ENCODE peak calls at places on chromosomes 6 and 20, in nine cellular contexts. N is fibroblast of mammary gland, P is breast epithelium, Y is psoas muscle, I is kidney, D is stomach, J is Peyer's patch, V is RWPE2, K is brain microvascular endothelial cell. Q is an unnamed sample.

GRCh38 chr20:56414842-56415765 is 3.0 kb downstream of the CASS4 start:
- DNase-seq in N (peak; percentile 90), P (no peak), Y (no peak), I (no peak), D (no peak), J (no peak), V (no peak), K (peak; percentile 93), Q (no peak)

GRCh38 chr6:166693880-166694279 is 66.8 kb upstream of the RPS6KA2 start:
- DNase-seq in N (no peak), P (no peak), Y (no peak), I (no peak), D (no peak), J (no peak), V (no peak), K (no peak), Q (no peak)

GRCh38 chr6:33380272-33380981 is 11.2 kb upstream of the KIFC1 start:
- DNase-seq in N (no peak), P (no peak), Y (no peak), I (no peak), D (no peak), J (no peak), V (no peak), K (no peak), Q (no peak)

GRCh38 chr20:36101201-36101600 is 53.3 kb upstream of the EPB41L1 start:
- DNase-seq in N (no peak), P (no peak), Y (no peak), I (peak; percentile 90), D (peak; percentile 79), J (no peak), V (no peak), K (no peak), Q (no peak)

GRCh38 chr6:89375427-89375868 is 22.9 kb upstream of the UBE2J1 start:
- DNase-seq in N (no peak), P (peak; percentile 67), Y (peak; percentile 61), I (peak; percentile 93), D (peak; percentile 71), J (peak; percentile 91), V (no peak), K (no peak), Q (peak; percentile 89)

GRCh38 chr6:80610821-80611220 is 504.4 kb downstream of the BCKDHB start:
- DNase-seq in N (peak; percentile 76), P (no peak), Y (no peak), I (no peak), D (no peak), J (no peak), V (no peak), K (peak; percentile 38), Q (no peak)

GRCh38 chr6:52724406-52725121 is 38.7 kb downstream of the GSTA2 start:
- DNase-seq in N (peak; percentile 83), P (peak; percentile 65), Y (peak; percentile 78), I (peak; percentile 79), D (peak; percentile 82), J (peak; percentile 89), V (no peak), K (peak; percentile 70), Q (peak; percentile 70)

GRCh38 chr6:74671558-74672025 is 534.3 kb downstream of the COL12A1 start:
- DNase-seq in N (peak; percentile 96), P (no peak), Y (no peak), I (no peak), D (no peak), J (no peak), V (no peak), K (peak; percentile 77), Q (no peak)

GRCh38 chr6:154969796-154970195 is 25.3 kb upstream of the TIAM2 start:
- DNase-seq in N (no peak), P (no peak), Y (no peak), I (no peak), D (no peak), J (no peak), V (no peak), K (no peak), Q (no peak)

GRCh38 chr20:52536841-52537400 is 345.3 kb upstream of the ZFP64 start:
- DNase-seq in N (no peak), P (no peak), Y (no peak), I (no peak), D (no peak), J (no peak), V (no peak), K (no peak), Q (no peak)

GRCh38 chr6:6725834-6726194 is 137.3 kb downstream of the LY86 start:
- DNase-seq in N (no peak), P (no peak), Y (no peak), I (no peak), D (no peak), J (no peak), V (no peak), K (no peak), Q (no peak)

GRCh38 chr6:89952696-89953095 is 58.4 kb downstream of the GJA10 start:
- DNase-seq in N (peak; percentile 59), P (no peak), Y (no peak), I (no peak), D (no peak), J (peak; percentile 79), V (no peak), K (peak; percentile 60), Q (no peak)

GRCh38 chr6:93721386-93722048 is 302.2 kb upstream of the EPHA7 start:
- DNase-seq in N (peak; percentile 64), P (no peak), Y (no peak), I (no peak), D (no peak), J (no peak), V (no peak), K (peak; percentile 43), Q (no peak)

GRCh38 chr6:144063744-144064401 is 31.5 kb downstream of the SF3B5 start:
- DNase-seq in N (peak; percentile 4), P (peak; percentile 79), Y (peak; percentile 85), I (peak; percentile 95), D (peak; percentile 93), J (peak; percentile 98), V (no peak), K (peak; percentile 7), Q (peak; percentile 74)

GRCh38 chr6:118263929-118264486 is 284.1 kb upstream of the PLN start:
- DNase-seq in N (peak; percentile 57), P (no peak), Y (no peak), I (no peak), D (no peak), J (no peak), V (no peak), K (peak; percentile 38), Q (no peak)

GRCh38 chr6:3789018-3789895 is 37.7 kb upstream of the PXDC1 start:
- DNase-seq in N (peak; percentile 56), P (no peak), Y (no peak), I (no peak), D (no peak), J (peak; percentile 38), V (no peak), K (no peak), Q (no peak)

DNA sequence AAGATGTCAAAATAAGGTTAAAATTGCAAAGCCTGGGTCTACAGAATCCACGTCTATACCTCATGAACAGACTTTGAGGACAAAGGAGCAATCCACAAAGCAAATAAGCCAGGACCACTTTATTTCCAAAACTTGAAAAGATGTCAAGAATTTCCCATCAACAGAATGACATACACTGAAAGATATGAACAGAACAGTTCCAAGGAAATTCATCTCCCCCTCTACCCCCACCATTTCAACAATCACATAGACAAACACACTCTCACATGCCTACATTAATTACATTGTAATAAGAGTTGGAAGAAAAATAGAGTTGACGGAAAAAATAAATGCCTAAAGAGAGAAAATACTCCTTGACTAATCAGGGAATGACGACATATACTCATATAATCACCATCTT is 45.2 kb upstream of the NHSL1 start:
- DNase-seq in N (no peak), P (no peak), Y (no peak), I (no peak), D (no peak), J (no peak), V (no peak), K (no peak), Q (no peak)
- H3K4me3 ChIP-seq in N (no peak overlapping the region), P (no peak overlapping the region), Y (peak overlapping the region; percentile 40), I (no peak overlapping the region), D (no peak overlapping the region), J (no peak overlapping the region), V (no peak overlapping the region), K (peak overlapping the region; percentile 45), Q (no peak overlapping the region)

GRCh38 chr6:126307859-126308258 is 32.1 kb upstream of the CENPW start:
- DNase-seq in N (peak; percentile 87), P (no peak), Y (peak; percentile 25), I (no peak), D (no peak), J (no peak), V (peak; percentile 71), K (peak; percentile 85), Q (no peak)

GRCh38 chr6:126308367-126308766 is 31.5 kb upstream of the CENPW start:
- DNase-seq in N (peak; percentile 10), P (no peak), Y (no peak), I (no peak), D (no peak), J (no peak), V (no peak), K (no peak), Q (no peak)

DNA sequence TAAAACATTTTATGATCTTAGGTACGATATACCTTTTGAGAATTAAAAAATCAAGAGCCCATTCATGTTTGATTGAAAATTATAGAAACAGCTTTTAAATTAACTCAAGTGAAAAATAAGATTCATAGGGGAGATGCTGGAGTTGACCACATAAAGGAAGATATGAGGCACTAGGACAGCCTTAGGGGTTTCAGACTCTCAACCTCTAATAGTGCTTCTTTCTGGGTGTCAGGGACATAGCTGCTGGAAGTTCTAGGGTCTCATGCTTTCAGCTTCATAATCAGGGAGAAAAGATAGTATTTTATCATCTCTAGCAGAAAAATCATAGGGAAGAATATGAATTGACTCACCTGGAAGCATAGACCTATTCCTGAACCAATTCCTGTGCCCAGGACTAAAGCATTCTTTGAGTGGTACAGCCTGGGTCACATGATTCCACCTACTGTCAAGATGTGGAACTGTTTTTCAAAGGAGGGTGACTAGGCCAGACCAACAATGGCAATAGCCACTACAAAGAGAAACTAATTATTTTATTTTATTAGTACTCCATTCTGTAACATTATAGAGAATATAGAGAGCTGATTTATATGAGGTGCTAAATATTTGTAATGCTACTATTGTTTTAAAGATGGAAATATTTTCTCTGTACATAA is 27.8 kb upstream of the CENPW start:
- DNase-seq in N (peak; percentile 20), P (no peak), Y (no peak), I (no peak), D (no peak), J (no peak), V (no peak), K (no peak), Q (no peak)
- TF ChIP-seq CTCF in N (peak; percentile 39), P (no peak), Y (no peak), I (no peak), D (no peak), J (no peak), V (peak; percentile 41), K (peak; percentile 58), Q (peak; percentile 45)

GRCh38 chr20:38723982-38724602 is at the start of gene SLC32A1:
- DNase-seq in N (no peak), P (no peak), Y (no peak), I (no peak), D (no peak), J (no peak), V (peak; percentile 80), K (no peak), Q (no peak)
- H3K4me3 ChIP-seq in N (no peak within 1 kb of the TSS), P (peak within 1 kb of the TSS; percentile 43), Y (no peak within 1 kb of the TSS), I (no peak within 1 kb of the TSS), D (no peak within 1 kb of the TSS), J (peak within 1 kb of the TSS; percentile 26), V (no peak within 1 kb of the TSS), K (no peak within 1 kb of the TSS), Q (no peak within 1 kb of the TSS)

DNA sequence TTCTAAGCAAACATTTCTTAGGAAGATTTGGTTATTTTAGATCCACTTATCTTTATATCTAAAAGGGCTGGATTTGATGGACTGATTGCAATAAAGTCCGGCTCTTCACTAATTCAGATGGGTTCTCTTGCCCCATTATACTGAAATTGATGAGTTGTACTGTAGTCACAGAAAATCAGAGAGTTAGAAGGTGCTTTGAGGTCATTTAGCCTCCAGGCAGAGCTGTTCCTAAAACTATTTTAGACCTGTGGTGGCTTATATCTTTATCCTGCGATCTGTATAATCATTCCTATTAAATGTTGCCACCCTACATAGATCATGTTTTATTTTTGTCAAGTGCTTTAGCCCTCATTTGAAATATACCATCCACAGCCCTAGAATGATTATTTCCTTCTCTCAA is 61.3 kb upstream of the ATXN1 start:
- DNase-seq in N (no peak), P (no peak), Y (no peak), I (no peak), D (no peak), J (no peak), V (no peak), K (no peak), Q (no peak)
- TF ChIP-seq CTCF in N (no peak), P (no peak), Y (no peak), I (no peak), D (no peak), J (no peak), V (no peak), K (no peak), Q (no peak)

Q was measured in GM12864.